ENCODE peak calls at places on chromosomes 13 and 19, in nine cellular contexts. Z is SJSA1; K is endothelial cell; W is Karpas-422; T is fibroblast of lung; J is fibroblast of villous mesenchyme; X is stimulated activated CD4-positive, alpha-beta T cell treated with anti-CD3 and anti-CD28 coated beads, TNF-alpha, amount 100 ng/mL, for 48 hours; O is epithelial cell of esophagus; M is EL. C is an unnamed sample.

GRCh38 chr13:98839826-98840769 is 87.6 kb upstream of the SLC15A1 start:
- DNase-seq in Z (peak; percentile 85), K (peak; percentile 71), W (peak; percentile 77), T (peak; percentile 70), J (peak; percentile 56), X (peak; percentile 39), O (peak; percentile 70), M (peak; percentile 55), C (peak; percentile 73)

GRCh38 chr19:32750441-32751055 is 31.0 kb downstream of the TDRD12 start:
- DNase-seq in Z (no peak), K (no peak), W (peak; percentile 44), T (no peak), J (no peak), X (no peak), O (no peak), M (no peak), C (peak; percentile 27)

GRCh38 chr19:49113762-49114629 is at the start of gene LIN7B:
- DNase-seq in Z (peak; percentile 81), K (peak; percentile 87), W (peak; percentile 94), T (peak; percentile 43), J (peak; percentile 58), X (peak; percentile 67), O (peak; percentile 72), M (peak; percentile 80), C (peak; percentile 85)

GRCh38 chr13:33610471-33611015 is 207.4 kb upstream of the RFC3 start:
- DNase-seq in Z (peak; percentile 12), K (no peak), W (no peak), T (peak; percentile 56), J (peak; percentile 17), X (peak; percentile 44), O (peak; percentile 21), M (no peak), C (no peak)

GRCh38 chr13:24214528-24214927 is 54.0 kb downstream of the SPATA13 start:
- DNase-seq in Z (no peak), K (no peak), W (peak; percentile 49), T (no peak), J (no peak), X (no peak), O (no peak), M (no peak), C (peak; percentile 74)

GRCh38 chr19:54158812-54159351 is 639 bp downstream of the LENG1 start:
- DNase-seq in Z (no peak), K (no peak), W (peak; percentile 83), T (no peak), J (no peak), X (no peak), O (no peak), M (peak; percentile 38), C (peak; percentile 72)

GRCh38 chr13:37418490-37418889 is 180.1 kb downstream of the POSTN start:
- DNase-seq in Z (no peak), K (no peak), W (no peak), T (no peak), J (peak; percentile 50), X (no peak), O (peak; percentile 61), M (no peak), C (no peak)

GRCh38 chr13:75691183-75691582 is 55.1 kb downstream of the LMO7 start:
- DNase-seq in Z (peak; percentile 41), K (no peak), W (no peak), T (no peak), J (peak; percentile 88), X (no peak), O (peak; percentile 91), M (no peak), C (no peak)

GRCh38 chr13:83350569-83350968 is 531.7 kb downstream of the SLITRK1 start:
- DNase-seq in Z (no peak), K (no peak), W (no peak), T (peak; percentile 47), J (no peak), X (no peak), O (peak; percentile 77), M (peak; percentile 52), C (no peak)

GRCh38 chr19:35063940-35064818 is 22.7 kb downstream of the HPN start:
- DNase-seq in Z (peak; percentile 6), K (no peak), W (no peak), T (peak; percentile 75), J (peak; percentile 14), X (no peak), O (peak; percentile 86), M (peak; percentile 63), C (peak; percentile 24)

C was measured in NAMALWA.